ENCODE peak calls at places on chromosomes 16 and 17, in five cellular contexts. F is stimulated activated CD4-positive, alpha-beta T cell treated with anti-CD3 and anti-CD28 coated beads, TNF-alpha, amount 100 ng/mL, for 48 hours; D is NT2/D1; B is CD4-positive, alpha-beta T cell; C is neural crest cell. E is an unnamed sample.

GRCh38 chr17:28416703-28417311 is 10.8 kb upstream of the SLC46A1 start:
- DNase-seq in D (no peak), B (peak; percentile 31), C (peak; percentile 41), F (peak; percentile 21), E (peak; percentile 83)

GRCh38 chr16:19113577-19114358 is at the start of gene ITPRIPL2:
- DNase-seq in D (no peak), C (peak; percentile 58), F (no peak), B (no peak), E (peak; percentile 84)

GRCh38 chr16:89880477-89881367 is 7.3 kb downstream of the TCF25 start:
- DNase-seq in D (no peak), B (no peak), C (no peak), F (no peak), E (no peak)

GRCh38 chr17:3730881-3731429 is 7.3 kb downstream of the HASPIN start:
- DNase-seq in F (no peak), C (no peak), B (no peak), D (no peak), E (peak; percentile 80)

GRCh38 chr16:89811321-89811720 is 5.1 kb downstream of the FANCA start:
- DNase-seq in B (no peak), C (no peak), F (no peak), D (no peak), E (no peak)

GRCh38 chr16:57622361-57623250 is 5.8 kb upstream of the ADGRG1 start:
- DNase-seq in B (no peak), C (no peak), F (no peak), D (no peak), E (peak; percentile 44)

GRCh38 chr16:56657555-56658430 is at the start of gene MT1F:
- DNase-seq in B (peak; percentile 58), D (peak; percentile 90), F (no peak), C (peak; percentile 25), E (peak; percentile 25)

GRCh38 chr17:58741121-58741625 is 14.5 kb upstream of the PPM1E start:
- DNase-seq in B (no peak), D (no peak), C (no peak), F (no peak), E (peak; percentile 74)

GRCh38 chr17:56176101-56176500 is 22.8 kb downstream of the ANKFN1 start:
- DNase-seq in D (no peak), F (no peak), B (no peak), C (no peak), E (no peak)

GRCh38 chr17:56894859-56895455 is 18.9 kb downstream of the TRIM25 start:
- DNase-seq in F (no peak), D (no peak), C (no peak), B (no peak), E (no peak)

GRCh38 chr17:8304181-8304910 is 5.7 kb upstream of the ARHGEF15 start:
- DNase-seq in C (no peak), D (no peak), F (no peak), B (no peak), E (peak; percentile 14)

GRCh38 chr16:64397042-64397441 is 724.8 kb downstream of the CDH11 start:
- DNase-seq in F (no peak), D (no peak), B (no peak), C (no peak), E (peak; percentile 33)

GRCh38 chr17:8464941-8465340 is 29.3 kb downstream of the NDEL1 start:
- DNase-seq in B (no peak), C (no peak), F (no peak), D (no peak), E (no peak)

GRCh38 chr16:47461598-47462266 is 601 bp downstream of the PHKB start:
- DNase-seq in F (no peak), B (no peak), D (peak; percentile 5), C (peak; percentile 9), E (peak; percentile 48)

GRCh38 chr17:79045001-79045729 is 21.2 kb downstream of the C1QTNF1 start:
- DNase-seq in D (no peak), B (no peak), F (no peak), C (no peak), E (no peak)

GRCh38 chr16:29809850-29810698 is 1.9 kb upstream of the PRRT2 start:
- DNase-seq in D (no peak), C (peak; percentile 11), F (no peak), B (peak; percentile 48), E (peak; percentile 21)

GRCh38 chr17:74758846-74759163 is 10.4 kb downstream of the NHERF1 start:
- DNase-seq in D (no peak), F (no peak), C (no peak), B (peak; percentile 28), E (no peak)

GRCh38 chr17:7014995-7015586 is 2.7 kb downstream of the RNASEK start:
- DNase-seq in B (peak; percentile 82), D (no peak), F (peak; percentile 60), C (no peak), E (peak; percentile 91)

GRCh38 chr17:31490991-31491793 is 99.7 kb downstream of the RAB11FIP4 start:
- DNase-seq in C (no peak), B (no peak), D (no peak), F (no peak), E (no peak)

GRCh38 chr16:11677451-11677951 is 9.2 kb downstream of the SNN start:
- DNase-seq in B (no peak), F (no peak), D (no peak), C (no peak), E (no peak)

GRCh38 chr17:15782809-15783208 is 50.7 kb downstream of the TBC1D26 start:
- DNase-seq in B (peak; percentile 5), F (no peak), D (no peak), C (no peak), E (peak; percentile 74)

GRCh38 chr16:48292452-48292851 is 45.1 kb upstream of the ABCC11 start:
- DNase-seq in C (no peak), B (no peak), D (no peak), F (no peak), E (no peak)

GRCh38 chr16:70551788-70552187 is 28.2 kb downstream of the SF3B3 start:
- DNase-seq in B (no peak), D (no peak), F (no peak), C (no peak), E (no peak)

GRCh38 chr17:79145548-79145947 is 70.9 kb downstream of the ENGASE start:
- DNase-seq in C (no peak), D (no peak), B (no peak), F (no peak), E (no peak)

GRCh38 chr16:65254144-65254543 is 132.3 kb upstream of the CDH11 start:
- DNase-seq in C (no peak), D (no peak), B (no peak), F (no peak), E (no peak)

GRCh38 chr17:75645889-75646625 is 12.8 kb downstream of the SMIM5 start:
- DNase-seq in D (no peak), B (no peak), C (no peak), F (no peak), E (peak; percentile 39)

GRCh38 chr16:81189100-81189664 is 49.3 kb upstream of the BCO1 start:
- DNase-seq in F (no peak), D (no peak), C (no peak), B (no peak), E (peak; percentile 39)

GRCh38 chr17:12388206-12388605 is 277.5 kb upstream of the MYOCD start:
- DNase-seq in C (no peak), D (no peak), B (no peak), F (no peak), E (peak; percentile 32)

GRCh38 chr16:69930117-69930776 is 20.9 kb upstream of the CLEC18A start:
- DNase-seq in F (peak; percentile 7), B (peak; percentile 1), C (peak; percentile 61), D (peak; percentile 50), E (peak; percentile 72)

E was measured in choroid plexus epithelial cell.